ENCODE peak calls at places on chromosomes 4 and X, in six cellular contexts. R, S, K, X, Y and T are unnamed samples.

GRCh38 chr4:4344915-4345527 is 41.9 kb upstream of the NSG1 start:
- DNase-seq in K (no peak), R (no peak), Y (no peak), X (no peak), S (no peak), T (no peak)

GRCh38 chr4:83389037-83389755 is 54.5 kb upstream of the HPSE start:
- DNase-seq in K (peak; percentile 10), R (no peak), S (no peak), X (no peak), Y (no peak), T (no peak)

GRCh38 chrX:115393271-115393670 is 103.8 kb downstream of the LUZP4 start:
- DNase-seq in Y (peak; percentile 27), X (no peak), S (peak; percentile 57), K (no peak), R (no peak), T (no peak)

GRCh38 chr4:52911684-52912294 is 49.7 kb downstream of the RASL11B start:
- DNase-seq in X (peak; percentile 43), R (peak; percentile 73), S (no peak), Y (no peak), K (peak; percentile 86), T (no peak)

GRCh38 chrX:2502668-2503519 is 2.1 kb upstream of the DHRSX start:
- DNase-seq in R (no peak), S (no peak), X (no peak), K (no peak), Y (no peak), T (no peak)

GRCh38 chr4:82431026-82431745 is 796 bp downstream of the ENOPH1 start:
- DNase-seq in K (peak; percentile 65), Y (no peak), X (peak; percentile 31), R (no peak), S (no peak), T (no peak)

GRCh38 chr4:112813790-112814189 is 176.8 kb downstream of the LARP7 start:
- DNase-seq in Y (peak; percentile 23), X (no peak), K (no peak), R (peak; percentile 45), S (peak; percentile 45), T (peak; percentile 4)

GRCh38 chr4:116618638-116619037 is 466.7 kb downstream of the TRAM1L1 start:
- DNase-seq in K (no peak), X (no peak), Y (no peak), R (no peak), S (no peak), T (no peak)

GRCh38 chr4:138666366-138666765 is 349.2 kb upstream of the NOCT start:
- DNase-seq in S (no peak), R (no peak), Y (no peak), K (no peak), X (no peak), T (no peak)

GRCh38 chr4:165440415-165440882 is 61.6 kb downstream of the CPE start:
- DNase-seq in K (no peak), Y (no peak), S (peak; percentile 92), X (no peak), R (peak; percentile 49), T (peak; percentile 16)

GRCh38 chr4:997375-998071 is 4.3 kb upstream of the SLC26A1 start:
- DNase-seq in Y (no peak), X (no peak), R (no peak), S (no peak), K (peak; percentile 52), T (no peak)

GRCh38 chr4:123488916-123489315 is 92.3 kb downstream of the SPRY1 start:
- DNase-seq in R (no peak), S (no peak), K (no peak), X (no peak), Y (no peak), T (no peak)

GRCh38 chr4:33171873-33172550 is 2451.8 kb downstream of the PCDH7 start:
- DNase-seq in R (no peak), S (peak; percentile 1), Y (no peak), X (no peak), K (no peak), T (no peak)

GRCh38 chr4:925171-925570 is 6.9 kb downstream of the GAK start:
- DNase-seq in Y (no peak), S (no peak), K (no peak), R (no peak), X (no peak), T (no peak)

GRCh38 chr4:150582881-150583286 is 933 bp downstream of the MAB21L2 start:
- DNase-seq in K (no peak), S (no peak), Y (no peak), R (no peak), X (no peak), T (no peak)

GRCh38 chr4:118968006-118968405 is 79.4 kb downstream of the SYNPO2 start:
- DNase-seq in Y (peak; percentile 67), X (no peak), K (peak; percentile 24), R (peak; percentile 64), S (peak; percentile 94), T (no peak)

GRCh38 chr4:72313121-72313520 is 255.9 kb downstream of the ADAMTS3 start:
- DNase-seq in X (no peak), K (no peak), Y (no peak), S (no peak), R (no peak), T (no peak)

GRCh38 chr4:174864031-174864430 is 35.0 kb upstream of the GLRA3 start:
- DNase-seq in R (no peak), K (no peak), S (no peak), X (no peak), Y (no peak), T (no peak)

GRCh38 chr4:89836897-89837384 is at the start of gene SNCA:
- DNase-seq in R (no peak), X (no peak), S (no peak), K (peak; percentile 59), Y (no peak), T (no peak)

GRCh38 chr4:175651701-175652100 is 160.4 kb downstream of the GPM6A start:
- DNase-seq in X (no peak), R (no peak), K (no peak), Y (no peak), S (no peak), T (no peak)